ENCODE peak calls at places on chromosomes 5 and 9, in eight cellular contexts. One of them, this sample, is unnamed.

GRCh38 chr9:71681708-71682268 is 86.5 kb downstream of the CEMIP2 start:
- DNase-seq in CD4-positive, alpha-beta memory T cell: no peak
- DNase-seq in HTR-8/SVneo: peak; percentile 31
- DNase-seq in NCI-H2081: no peak
- DNase-seq in colonic mucosa: no peak
- DNase-seq in amniotic epithelial cell: peak; percentile 97
- DNase-seq in Right ventricle myocardium superior: no peak
- DNase-seq in activated CD4-positive, alpha-beta T cell treated with anti-CD3 and anti-CD28 coated beads for 48 hours: no peak
- DNase-seq in this sample: no peak

GRCh38 chr5:142701673-142702311 is 15.9 kb upstream of the FGF1 start:
- DNase-seq in Right ventricle myocardium superior: no peak
- DNase-seq in CD4-positive, alpha-beta memory T cell: no peak
- DNase-seq in amniotic epithelial cell: no peak
- DNase-seq in activated CD4-positive, alpha-beta T cell treated with anti-CD3 and anti-CD28 coated beads for 48 hours: no peak
- DNase-seq in colonic mucosa: no peak
- DNase-seq in HTR-8/SVneo: no peak
- DNase-seq in NCI-H2081: no peak
- DNase-seq in this sample: no peak

GRCh38 chr5:143551765-143552164 is 148.3 kb upstream of the NR3C1 start:
- DNase-seq in activated CD4-positive, alpha-beta T cell treated with anti-CD3 and anti-CD28 coated beads for 48 hours: no peak
- DNase-seq in NCI-H2081: no peak
- DNase-seq in Right ventricle myocardium superior: no peak
- DNase-seq in amniotic epithelial cell: no peak
- DNase-seq in CD4-positive, alpha-beta memory T cell: no peak
- DNase-seq in colonic mucosa: no peak
- DNase-seq in HTR-8/SVneo: no peak
- DNase-seq in this sample: no peak

GRCh38 chr5:910769-911160 is 18.1 kb downstream of the TRIP13 start:
- DNase-seq in Right ventricle myocardium superior: no peak
- DNase-seq in CD4-positive, alpha-beta memory T cell: no peak
- DNase-seq in HTR-8/SVneo: no peak
- DNase-seq in activated CD4-positive, alpha-beta T cell treated with anti-CD3 and anti-CD28 coated beads for 48 hours: no peak
- DNase-seq in colonic mucosa: no peak
- DNase-seq in NCI-H2081: no peak
- DNase-seq in amniotic epithelial cell: no peak
- DNase-seq in this sample: no peak

GRCh38 chr5:42912184-42912766 is 100.6 kb upstream of the SELENOP start:
- DNase-seq in NCI-H2081: peak; percentile 12
- DNase-seq in Right ventricle myocardium superior: no peak
- DNase-seq in activated CD4-positive, alpha-beta T cell treated with anti-CD3 and anti-CD28 coated beads for 48 hours: peak; percentile 45
- DNase-seq in amniotic epithelial cell: peak; percentile 52
- DNase-seq in HTR-8/SVneo: peak; percentile 80
- DNase-seq in CD4-positive, alpha-beta memory T cell: peak; percentile 62
- DNase-seq in colonic mucosa: no peak
- DNase-seq in this sample: peak; percentile 55

GRCh38 chr9:16150501-16150900 is 597.7 kb downstream of the CCDC171 start:
- DNase-seq in CD4-positive, alpha-beta memory T cell: no peak
- DNase-seq in NCI-H2081: no peak
- DNase-seq in HTR-8/SVneo: no peak
- DNase-seq in amniotic epithelial cell: peak; percentile 98
- DNase-seq in activated CD4-positive, alpha-beta T cell treated with anti-CD3 and anti-CD28 coated beads for 48 hours: no peak
- DNase-seq in colonic mucosa: no peak
- DNase-seq in Right ventricle myocardium superior: peak; percentile 58
- DNase-seq in this sample: no peak

GRCh38 chr9:134571946-134572914 is 69.4 kb upstream of the COL5A1 start:
- DNase-seq in activated CD4-positive, alpha-beta T cell treated with anti-CD3 and anti-CD28 coated beads for 48 hours: peak; percentile 36
- DNase-seq in CD4-positive, alpha-beta memory T cell: no peak
- DNase-seq in colonic mucosa: peak; percentile 15
- DNase-seq in amniotic epithelial cell: peak; percentile 41
- DNase-seq in NCI-H2081: no peak
- DNase-seq in Right ventricle myocardium superior: peak; percentile 37
- DNase-seq in HTR-8/SVneo: no peak
- DNase-seq in this sample: no peak

GRCh38 chr9:129697956-129698757 is 32.7 kb downstream of the PRRX2 start:
- DNase-seq in activated CD4-positive, alpha-beta T cell treated with anti-CD3 and anti-CD28 coated beads for 48 hours: peak; percentile 43
- DNase-seq in amniotic epithelial cell: peak; percentile 76
- DNase-seq in Right ventricle myocardium superior: peak; percentile 73
- DNase-seq in HTR-8/SVneo: no peak
- DNase-seq in colonic mucosa: peak; percentile 37
- DNase-seq in NCI-H2081: no peak
- DNase-seq in CD4-positive, alpha-beta memory T cell: no peak
- DNase-seq in this sample: no peak

GRCh38 chr9:116008278-116008677 is 145.3 kb upstream of the PAPPA start:
- DNase-seq in CD4-positive, alpha-beta memory T cell: no peak
- DNase-seq in colonic mucosa: no peak
- DNase-seq in HTR-8/SVneo: no peak
- DNase-seq in amniotic epithelial cell: no peak
- DNase-seq in NCI-H2081: no peak
- DNase-seq in Right ventricle myocardium superior: no peak
- DNase-seq in activated CD4-positive, alpha-beta T cell treated with anti-CD3 and anti-CD28 coated beads for 48 hours: no peak
- DNase-seq in this sample: no peak

GRCh38 chr9:109064963-109065701 is 51.8 kb upstream of the CTNNAL1 start:
- DNase-seq in HTR-8/SVneo: peak; percentile 14
- DNase-seq in colonic mucosa: no peak
- DNase-seq in CD4-positive, alpha-beta memory T cell: no peak
- DNase-seq in amniotic epithelial cell: peak; percentile 87
- DNase-seq in Right ventricle myocardium superior: no peak
- DNase-seq in activated CD4-positive, alpha-beta T cell treated with anti-CD3 and anti-CD28 coated beads for 48 hours: no peak
- DNase-seq in NCI-H2081: no peak
- DNase-seq in this sample: no peak

GRCh38 chr9:2228132-2228531 is 213.0 kb downstream of the SMARCA2 start:
- DNase-seq in colonic mucosa: peak; percentile 43
- DNase-seq in amniotic epithelial cell: peak; percentile 27
- DNase-seq in activated CD4-positive, alpha-beta T cell treated with anti-CD3 and anti-CD28 coated beads for 48 hours: peak; percentile 37
- DNase-seq in HTR-8/SVneo: no peak
- DNase-seq in CD4-positive, alpha-beta memory T cell: no peak
- DNase-seq in Right ventricle myocardium superior: peak; percentile 56
- DNase-seq in NCI-H2081: peak; percentile 36
- DNase-seq in this sample: no peak

GRCh38 chr5:175635854-175636253 is 22.0 kb upstream of the HRH2 start:
- DNase-seq in NCI-H2081: no peak
- DNase-seq in Right ventricle myocardium superior: no peak
- DNase-seq in CD4-positive, alpha-beta memory T cell: no peak
- DNase-seq in colonic mucosa: no peak
- DNase-seq in HTR-8/SVneo: no peak
- DNase-seq in amniotic epithelial cell: no peak
- DNase-seq in activated CD4-positive, alpha-beta T cell treated with anti-CD3 and anti-CD28 coated beads for 48 hours: no peak
- DNase-seq in this sample: no peak

GRCh38 chr5:96051401-96051830 is 89.8 kb upstream of the ELL2 start:
- DNase-seq in activated CD4-positive, alpha-beta T cell treated with anti-CD3 and anti-CD28 coated beads for 48 hours: no peak
- DNase-seq in CD4-positive, alpha-beta memory T cell: no peak
- DNase-seq in amniotic epithelial cell: no peak
- DNase-seq in NCI-H2081: no peak
- DNase-seq in colonic mucosa: no peak
- DNase-seq in HTR-8/SVneo: no peak
- DNase-seq in Right ventricle myocardium superior: no peak
- DNase-seq in this sample: no peak

GRCh38 chr5:98510111-98510510 is 263.4 kb upstream of the RGMB start:
- DNase-seq in CD4-positive, alpha-beta memory T cell: no peak
- DNase-seq in amniotic epithelial cell: no peak
- DNase-seq in activated CD4-positive, alpha-beta T cell treated with anti-CD3 and anti-CD28 coated beads for 48 hours: no peak
- DNase-seq in HTR-8/SVneo: no peak
- DNase-seq in NCI-H2081: no peak
- DNase-seq in colonic mucosa: peak; percentile 61
- DNase-seq in Right ventricle myocardium superior: no peak
- DNase-seq in this sample: no peak

GRCh38 chr9:111514967-111515366 is 10.0 kb upstream of the ZNF483 start:
- DNase-seq in HTR-8/SVneo: no peak
- DNase-seq in amniotic epithelial cell: no peak
- DNase-seq in Right ventricle myocardium superior: no peak
- DNase-seq in NCI-H2081: no peak
- DNase-seq in activated CD4-positive, alpha-beta T cell treated with anti-CD3 and anti-CD28 coated beads for 48 hours: peak; percentile 11
- DNase-seq in CD4-positive, alpha-beta memory T cell: no peak
- DNase-seq in colonic mucosa: no peak
- DNase-seq in this sample: no peak

GRCh38 chr9:76704601-76705204 is 59.5 kb upstream of the PCA3 start:
- DNase-seq in amniotic epithelial cell: peak; percentile 95
- DNase-seq in Right ventricle myocardium superior: no peak
- DNase-seq in HTR-8/SVneo: peak; percentile 60
- DNase-seq in colonic mucosa: no peak
- DNase-seq in CD4-positive, alpha-beta memory T cell: peak; percentile 49
- DNase-seq in NCI-H2081: peak; percentile 78
- DNase-seq in activated CD4-positive, alpha-beta T cell treated with anti-CD3 and anti-CD28 coated beads for 48 hours: no peak
- DNase-seq in this sample: no peak

GRCh38 chr5:32651638-32652037 is 59.5 kb upstream of the NPR3 start:
- DNase-seq in HTR-8/SVneo: no peak
- DNase-seq in CD4-positive, alpha-beta memory T cell: no peak
- DNase-seq in colonic mucosa: no peak
- DNase-seq in amniotic epithelial cell: no peak
- DNase-seq in NCI-H2081: no peak
- DNase-seq in Right ventricle myocardium superior: no peak
- DNase-seq in activated CD4-positive, alpha-beta T cell treated with anti-CD3 and anti-CD28 coated beads for 48 hours: no peak
- DNase-seq in this sample: no peak

GRCh38 chr9:136483589-136484152 is 831 bp upstream of the SEC16A start:
- DNase-seq in HTR-8/SVneo: peak; percentile 95
- DNase-seq in CD4-positive, alpha-beta memory T cell: peak; percentile 96
- DNase-seq in activated CD4-positive, alpha-beta T cell treated with anti-CD3 and anti-CD28 coated beads for 48 hours: peak; percentile 96
- DNase-seq in colonic mucosa: peak; percentile 94
- DNase-seq in amniotic epithelial cell: peak; percentile 57
- DNase-seq in Right ventricle myocardium superior: peak; percentile 96
- DNase-seq in NCI-H2081: peak; percentile 86
- DNase-seq in this sample: peak; percentile 98

GRCh38 chr5:10474521-10475075 is 32.9 kb downstream of the ROPN1L start:
- DNase-seq in colonic mucosa: no peak
- DNase-seq in activated CD4-positive, alpha-beta T cell treated with anti-CD3 and anti-CD28 coated beads for 48 hours: no peak
- DNase-seq in CD4-positive, alpha-beta memory T cell: no peak
- DNase-seq in NCI-H2081: no peak
- DNase-seq in amniotic epithelial cell: no peak
- DNase-seq in Right ventricle myocardium superior: no peak
- DNase-seq in HTR-8/SVneo: no peak
- DNase-seq in this sample: no peak